ENCODE peak calls at places on chromosomes 3 and 15, in eight cellular contexts. R is SK-N-DZ, P is germinal center, D is LoVo, I is T-helper 17 cell, X is globus pallidus, L is GM13977, H is A549. Q is an unnamed sample.

GRCh38 chr15:31498756-31499155 is 172.1 kb downstream of the KLF13 start:
- DNase-seq in I (no peak), D (no peak), R (no peak), H (no peak), L (no peak), X (no peak), P (no peak), Q (no peak)

GRCh38 chr3:100260081-100260684 is 609 bp upstream of the TBC1D23 start:
- DNase-seq in L (no peak), P (no peak), R (peak), D (no peak), X (peak), I (no peak), H (no peak), Q (peak)

GRCh38 chr3:136070334-136070733 is 104.8 kb downstream of the PPP2R3A start:
- DNase-seq in X (no peak), R (no peak), I (no peak), P (no peak), H (no peak), L (no peak), D (peak), Q (no peak)

GRCh38 chr3:196603683-196604082 is 35.2 kb downstream of the FBXO45 start:
- DNase-seq in D (no peak), I (no peak), X (no peak), L (no peak), P (no peak), H (no peak), R (no peak), Q (no peak)

GRCh38 chr3:188943591-188943990 is 228.2 kb upstream of the TPRG1 start:
- DNase-seq in X (no peak), P (no peak), R (no peak), L (no peak), I (no peak), D (no peak), H (no peak), Q (no peak)

GRCh38 chr3:137760341-137761098 is 3.6 kb upstream of the SOX14 start:
- DNase-seq in X (no peak), H (no peak), D (no peak), L (peak), I (no peak), R (no peak), P (no peak), Q (no peak)

GRCh38 chr3:30605706-30606300 is 598 bp upstream of the TGFBR2 start:
- DNase-seq in X (no peak), R (no peak), L (no peak), I (no peak), P (no peak), H (no peak), D (no peak), Q (no peak)

GRCh38 chr15:57382222-57382621 is 5.9 kb downstream of the CGNL1 start:
- DNase-seq in X (no peak), D (no peak), L (no peak), H (no peak), P (no peak), I (no peak), R (no peak), Q (no peak)

GRCh38 chr3:8746780-8747345 is 13.3 kb downstream of the CAV3 start:
- DNase-seq in D (no peak), I (no peak), L (no peak), R (no peak), H (no peak), X (no peak), P (no peak), Q (no peak)

GRCh38 chr3:40996382-40996781 is 202.9 kb upstream of the CTNNB1 start:
- DNase-seq in L (no peak), I (no peak), P (no peak), H (no peak), X (no peak), D (no peak), R (no peak), Q (no peak)

GRCh38 chr3:94115482-94115881 is 52.6 kb downstream of the NSUN3 start:
- DNase-seq in X (peak), D (no peak), I (no peak), L (no peak), H (no peak), P (no peak), R (peak), Q (no peak)

GRCh38 chr3:62622553-62623174 is 249.3 kb upstream of the FEZF2 start:
- DNase-seq in D (peak), I (no peak), P (peak), R (peak), H (peak), X (peak), L (peak), Q (no peak)

GRCh38 chr3:43231276-43232000 is 54.9 kb upstream of the SNRK start:
- DNase-seq in I (no peak), R (peak), H (no peak), P (no peak), D (peak), L (no peak), X (no peak), Q (no peak)

GRCh38 chr15:72495007-72495406 is 20.9 kb downstream of the ARIH1 start:
- DNase-seq in I (no peak), H (no peak), L (no peak), P (no peak), X (no peak), D (no peak), R (no peak), Q (no peak)

GRCh38 chr15:86077070-86077469 is 2.6 kb upstream of the AGBL1 start:
- DNase-seq in H (no peak), X (no peak), L (no peak), I (no peak), R (no peak), P (no peak), D (no peak), Q (no peak)

Q was measured in left cardiac atrium.